ENCODE peak calls at places on chromosome 1, in six cellular contexts. K, C, W, S, Q and Y are unnamed samples.

GRCh38 chr1:62436039-62436465 is 797 bp upstream of the USP1 start:
- DNase-seq in W (peak; percentile 98), S (peak; percentile 96), K (no peak), Q (no peak), C (no peak), Y (no peak)

GRCh38 chr1:38559180-38559874 is 300.2 kb downstream of the RRAGC start:
- DNase-seq in C (no peak), Q (no peak), W (peak; percentile 57), K (peak; percentile 42), S (no peak), Y (no peak)

GRCh38 chr1:110916669-110917306 is 43.8 kb downstream of the CD53 start:
- DNase-seq in W (no peak), Q (no peak), K (no peak), S (no peak), C (peak; percentile 19), Y (peak; percentile 3)

GRCh38 chr1:187842406-187843165 is 1013.8 kb downstream of the PLA2G4A start:
- DNase-seq in S (no peak), C (peak; percentile 16), W (no peak), Q (no peak), K (no peak), Y (no peak)

GRCh38 chr1:24206516-24207394 is 19.7 kb upstream of the IFNLR1 start:
- DNase-seq in S (no peak), W (no peak), C (no peak), Q (no peak), K (no peak), Y (no peak)

GRCh38 chr1:224503161-224504118 is 68.8 kb upstream of the WDR26 start:
- DNase-seq in W (peak; percentile 74), S (peak; percentile 74), Q (peak; percentile 52), C (peak; percentile 80), K (peak; percentile 95), Y (no peak)

GRCh38 chr1:229664133-229664689 is 38.2 kb downstream of the URB2 start:
- DNase-seq in W (no peak), K (no peak), S (peak; percentile 47), C (peak; percentile 63), Q (no peak), Y (peak; percentile 16)

GRCh38 chr1:176938375-176938774 is 226.1 kb downstream of the ASTN1 start:
- DNase-seq in Q (no peak), W (no peak), C (no peak), S (no peak), K (no peak), Y (no peak)

GRCh38 chr1:226654046-226654445 is 85.0 kb downstream of the ITPKB start:
- DNase-seq in K (no peak), Q (no peak), S (no peak), C (peak; percentile 54), W (no peak), Y (no peak)
- H3K4me3 ChIP-seq in K (no peak overlapping the region), Q (no peak overlapping the region), S (no peak overlapping the region), C (no peak overlapping the region), W (no peak overlapping the region), Y (no peak overlapping the region)

GRCh38 chr1:6700853-6701436 is 671 bp downstream of the DNAJC11 start:
- DNase-seq in Q (no peak), S (no peak), W (no peak), C (no peak), K (peak; percentile 24), Y (no peak)
- H3K27ac ChIP-seq in Q (peak overlapping the region; percentile 11), S (peak overlapping the region; percentile 71), W (peak overlapping the region; percentile 70), C (peak overlapping the region; percentile 76), K (peak overlapping the region; percentile 88), Y (peak overlapping the region; percentile 58)

GRCh38 chr1:67749844-67750689 is 65.1 kb downstream of the GADD45A start:
- DNase-seq in S (no peak), C (peak; percentile 83), W (no peak), K (peak; percentile 48), Q (peak; percentile 61), Y (no peak)
- H3K4me3 ChIP-seq in S (no peak overlapping the region), C (peak overlapping the region; percentile 6), W (no peak overlapping the region), K (no peak overlapping the region), Q (peak overlapping the region; percentile 8), Y (peak overlapping the region; percentile 24)

GRCh38 chr1:84756455-84757082 is 66.3 kb upstream of the SSX2IP start:
- DNase-seq in Q (no peak), K (no peak), C (peak; percentile 19), S (no peak), W (no peak), Y (no peak)

GRCh38 chr1:84762664-84763063 is 72.4 kb upstream of the SSX2IP start:
- DNase-seq in S (no peak), C (no peak), Q (no peak), W (no peak), K (peak; percentile 44), Y (no peak)

GRCh38 chr1:84759756-84760155 is 69.5 kb upstream of the SSX2IP start:
- DNase-seq in K (no peak), W (peak; percentile 42), C (no peak), S (no peak), Q (no peak), Y (no peak)

GRCh38 chr1:84757301-84757700 is 67.0 kb upstream of the SSX2IP start:
- DNase-seq in C (no peak), Q (no peak), S (no peak), W (no peak), K (no peak), Y (no peak)

DNA sequence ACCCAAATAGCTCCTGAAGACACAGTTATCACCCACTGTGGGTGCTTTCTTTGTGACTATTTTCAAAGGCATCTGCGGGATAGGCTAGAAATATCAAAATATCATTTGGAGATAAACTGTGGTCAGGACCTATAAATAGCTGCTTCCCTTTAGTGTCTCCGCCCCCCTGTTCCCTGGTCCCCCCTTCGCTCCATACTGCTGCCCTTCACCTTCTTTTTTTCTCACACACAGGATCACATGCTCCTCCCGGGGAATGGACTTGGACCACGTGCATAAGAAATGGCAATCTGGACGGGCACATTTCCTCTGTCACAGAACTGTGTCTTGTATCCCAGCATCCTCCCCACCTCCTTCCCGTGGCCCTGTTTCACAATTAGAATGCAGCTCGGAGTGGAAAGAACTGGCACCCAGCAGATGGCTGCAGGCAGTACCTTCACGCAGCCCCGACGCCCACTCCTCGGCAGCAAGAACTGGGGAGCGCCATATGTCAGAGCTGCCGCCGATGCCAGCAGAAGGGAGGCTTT is 68.8 kb upstream of the SSX2IP start:
- DNase-seq in C (peak; percentile 53), S (peak; percentile 75), Q (no peak), K (peak; percentile 26), W (no peak), Y (no peak)
- H3K27ac ChIP-seq in C (no peak overlapping the region), S (peak overlapping the region; percentile 49), Q (no peak overlapping the region), K (no peak overlapping the region), W (no peak overlapping the region), Y (no peak overlapping the region)

DNA sequence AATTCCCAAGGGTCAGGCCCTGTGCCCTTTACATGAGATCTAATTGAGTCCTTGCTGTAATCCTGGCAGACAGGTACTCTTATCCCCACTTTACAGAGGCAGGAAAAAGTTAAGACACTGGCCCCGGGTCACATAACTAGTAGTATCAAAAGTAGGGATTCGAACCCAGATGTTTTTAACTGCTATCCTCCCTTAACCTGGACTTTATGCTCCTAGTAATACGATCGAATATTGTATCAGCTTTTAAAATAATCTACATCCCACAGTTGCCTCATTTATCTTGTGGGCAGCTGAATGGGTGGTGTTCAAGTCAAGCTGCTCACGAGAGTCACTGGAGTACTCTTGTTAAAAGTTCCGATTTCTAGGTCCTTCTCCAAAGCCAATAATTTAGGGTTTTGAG is 25.5 kb upstream of the TMEM51 start:
- DNase-seq in W (no peak), C (no peak), S (no peak), Q (no peak), K (no peak), Y (no peak)
- H3K4me3 ChIP-seq in W (no peak overlapping the region), C (no peak overlapping the region), S (no peak overlapping the region), Q (no peak overlapping the region), K (no peak overlapping the region), Y (no peak overlapping the region)

DNA sequence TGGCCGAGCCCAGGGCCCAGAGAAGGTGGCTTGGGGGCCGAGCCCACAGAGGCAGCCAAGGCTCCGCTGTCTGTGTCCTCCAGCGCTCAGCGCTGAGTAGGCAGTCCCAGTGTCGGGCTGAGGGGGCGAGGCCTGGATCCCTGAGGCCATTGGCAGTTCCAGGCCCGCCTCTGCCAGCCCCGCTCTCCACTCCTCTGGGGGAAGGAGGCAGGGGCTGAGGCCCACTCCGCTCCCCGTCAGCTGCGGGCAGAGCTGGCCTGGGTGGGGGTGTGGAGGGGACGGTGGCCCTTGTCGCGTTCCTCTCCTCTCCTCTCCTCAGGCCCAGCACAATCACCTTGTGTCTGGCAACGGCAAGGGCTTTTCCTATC is 132.8 kb downstream of the CASZ1 start:
- DNase-seq in K (peak; percentile 74), Q (no peak), C (peak; percentile 10), S (peak; percentile 75), W (peak; percentile 81), Y (no peak)
- H3K27ac ChIP-seq in K (peak overlapping the region; percentile 41), Q (no peak overlapping the region), C (no peak overlapping the region), S (no peak overlapping the region), W (peak overlapping the region; percentile 67), Y (no peak overlapping the region)

GRCh38 chr1:111988377-111988742 is 1.1 kb downstream of the KCND3 start:
- DNase-seq in S (no peak), Q (no peak), K (no peak), C (no peak), W (no peak), Y (no peak)

GRCh38 chr1:111988743-111989453 is 570 bp downstream of the KCND3 start:
- DNase-seq in K (peak; percentile 25), C (no peak), W (no peak), S (peak; percentile 53), Q (no peak), Y (no peak)

GRCh38 chr1:111990026-111990877 is 784 bp upstream of the KCND3 start:
- DNase-seq in W (peak; percentile 41), K (peak; percentile 54), Q (no peak), C (no peak), S (peak; percentile 61), Y (no peak)

GRCh38 chr1:111989531-111990025 is at the start of gene KCND3:
- DNase-seq in C (peak; percentile 3), S (peak; percentile 72), Q (no peak), K (peak; percentile 41), W (peak; percentile 43), Y (no peak)

DNA sequence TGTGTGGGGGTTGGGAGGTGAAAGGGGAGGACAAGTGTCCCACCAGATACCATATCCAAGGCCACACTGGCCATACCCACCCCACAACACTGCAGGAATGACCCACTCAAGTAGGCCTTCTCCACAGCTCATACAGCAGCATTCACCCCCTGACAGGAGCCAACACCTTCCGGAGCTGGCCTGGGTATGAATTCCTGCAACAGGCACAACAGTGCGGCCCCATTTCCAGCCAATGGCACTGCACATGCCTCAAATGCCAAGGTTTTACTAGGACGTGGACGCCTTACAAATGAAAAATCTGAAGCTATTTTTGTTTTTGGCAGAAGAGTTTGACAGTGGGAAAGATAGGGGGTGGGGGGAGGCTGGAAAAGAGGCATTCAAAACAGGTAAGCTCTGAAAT is 2.0 kb downstream of the KCND3 start:
- DNase-seq in C (no peak), K (no peak), S (no peak), Q (no peak), W (no peak), Y (no peak)
- H3K4me3 ChIP-seq in C (no peak overlapping the region), K (no peak overlapping the region), S (peak overlapping the region; percentile 63), Q (no peak overlapping the region), W (no peak overlapping the region), Y (no peak overlapping the region)